ENCODE peak calls at places on chromosomes 12 and 14, in five cellular contexts. V, Q, A, I and C are unnamed samples.

GRCh38 chr12:6667559-6668210 is 4.8 kb upstream of the ING4 start:
- DNase-seq in Q (no peak), A (no peak), V (no peak), I (no peak), C (peak)

GRCh38 chr12:6182279-6182898 is 17.8 kb upstream of the CD9 start:
- DNase-seq in A (no peak), V (no peak), I (peak), Q (no peak), C (no peak)

GRCh38 chr14:100190126-100190525 is 30.7 kb upstream of the DEGS2 start:
- DNase-seq in V (no peak), I (no peak), A (no peak), Q (no peak), C (no peak)

GRCh38 chr12:546265-546919 is 86.7 kb downstream of the B4GALNT3 start:
- DNase-seq in Q (no peak), V (no peak), I (no peak), A (no peak), C (no peak)

GRCh38 chr12:46983959-46984833 is 95.2 kb upstream of the PCED1B start:
- DNase-seq in I (no peak), A (no peak), V (peak), Q (peak), C (peak)

GRCh38 chr12:68287106-68287505 is 33.7 kb upstream of the IL22 start:
- DNase-seq in I (no peak), V (no peak), A (no peak), Q (no peak), C (no peak)

GRCh38 chr12:127035011-127035879 is 1231.7 kb upstream of the TMEM132C start:
- DNase-seq in Q (no peak), V (no peak), I (no peak), A (no peak), C (no peak)

GRCh38 chr12:109952160-109952858 is 43.9 kb downstream of the GIT2 start:
- DNase-seq in V (no peak), Q (no peak), I (no peak), A (no peak), C (no peak)

GRCh38 chr14:20855652-20856291 is 35.4 kb upstream of the RNASE3 start:
- DNase-seq in Q (no peak), A (no peak), I (peak), V (peak), C (peak)

GRCh38 chr14:96734076-96734622 is 63.0 kb upstream of the VRK1 start:
- DNase-seq in Q (no peak), I (no peak), V (no peak), A (no peak), C (no peak)

GRCh38 chr14:100410056-100410565 is 87.0 kb downstream of the SLC25A47 start:
- DNase-seq in Q (no peak), V (no peak), A (no peak), I (no peak), C (no peak)

GRCh38 chr14:63130531-63130930 is 73.7 kb upstream of the RHOJ start:
- DNase-seq in I (no peak), A (no peak), V (no peak), Q (no peak), C (no peak)

GRCh38 chr12:113697646-113698504 is 226.2 kb upstream of the LHX5 start:
- DNase-seq in A (no peak), Q (no peak), V (no peak), I (no peak), C (no peak)

GRCh38 chr12:43501705-43502104 is 50.3 kb downstream of the ADAMTS20 start:
- DNase-seq in Q (peak), V (no peak), I (no peak), A (no peak), C (peak)

GRCh38 chr12:62006076-62006732 is 254.0 kb upstream of the USP15 start:
- DNase-seq in Q (no peak), V (peak), A (no peak), I (no peak), C (peak)

GRCh38 chr14:32372154-32372553 is 43.1 kb downstream of the AKAP6 start:
- DNase-seq in I (no peak), V (no peak), A (no peak), Q (peak), C (no peak)

GRCh38 chr14:91947196-91948184 is at the start of gene FBLN5:
- DNase-seq in V (no peak), Q (peak), A (no peak), I (peak), C (no peak)

GRCh38 chr14:77039285-77040058 is 11.0 kb upstream of the IRF2BPL start:
- DNase-seq in I (no peak), V (no peak), Q (no peak), A (no peak), C (no peak)

GRCh38 chr14:105163040-105163742 is 5.4 kb downstream of the JAG2 start:
- DNase-seq in I (no peak), Q (no peak), A (no peak), V (no peak), C (no peak)

GRCh38 chr12:107734139-107734538 is 26.8 kb downstream of the PRDM4 start:
- DNase-seq in A (no peak), I (no peak), Q (no peak), V (no peak), C (no peak)

GRCh38 chr14:54577977-54578376 is 11.0 kb downstream of the SAMD4A start:
- DNase-seq in I (no peak), V (no peak), A (no peak), Q (no peak), C (no peak)

GRCh38 chr12:75725505-75726120 is 214.2 kb upstream of the KRR1 start:
- DNase-seq in Q (no peak), V (no peak), I (no peak), A (no peak), C (peak)

GRCh38 chr12:53124352-53124723 is 21.1 kb downstream of the SOAT2 start:
- DNase-seq in I (no peak), Q (no peak), A (no peak), V (no peak), C (no peak)

GRCh38 chr12:31959051-31959700 is at the start of gene RESF1:
- DNase-seq in V (peak), A (peak), Q (peak), I (peak), C (peak)

GRCh38 chr12:121248611-121249010 is 38.7 kb downstream of the P2RX4 start:
- DNase-seq in V (no peak), A (no peak), I (peak), Q (no peak), C (no peak)

GRCh38 chr12:121391619-121392324 is 8.1 kb upstream of the RNF34 start:
- DNase-seq in I (no peak), Q (peak), V (no peak), A (no peak), C (no peak)

GRCh38 chr12:71160585-71160984 is 2.8 kb upstream of the TSPAN8 start:
- DNase-seq in Q (no peak), V (no peak), A (no peak), I (no peak), C (no peak)

GRCh38 chr14:33702293-33702692 is 248.6 kb downstream of the EGLN3 start:
- DNase-seq in I (no peak), Q (no peak), A (no peak), V (no peak), C (no peak)

GRCh38 chr12:4355150-4355842 is 24.2 kb downstream of the FGF23 start:
- DNase-seq in Q (no peak), I (no peak), A (no peak), V (no peak), C (no peak)

GRCh38 chr12:4353785-4354208 is 25.7 kb downstream of the FGF23 start:
- DNase-seq in V (no peak), Q (no peak), A (no peak), I (no peak), C (no peak)

GRCh38 chr12:4355843-4356327 is 23.6 kb downstream of the FGF23 start:
- DNase-seq in I (peak), A (no peak), Q (no peak), V (peak), C (peak)
- TF ChIP-seq CTCF in I (peak), A (no peak), Q (peak), V (peak), C (peak)

DNA sequence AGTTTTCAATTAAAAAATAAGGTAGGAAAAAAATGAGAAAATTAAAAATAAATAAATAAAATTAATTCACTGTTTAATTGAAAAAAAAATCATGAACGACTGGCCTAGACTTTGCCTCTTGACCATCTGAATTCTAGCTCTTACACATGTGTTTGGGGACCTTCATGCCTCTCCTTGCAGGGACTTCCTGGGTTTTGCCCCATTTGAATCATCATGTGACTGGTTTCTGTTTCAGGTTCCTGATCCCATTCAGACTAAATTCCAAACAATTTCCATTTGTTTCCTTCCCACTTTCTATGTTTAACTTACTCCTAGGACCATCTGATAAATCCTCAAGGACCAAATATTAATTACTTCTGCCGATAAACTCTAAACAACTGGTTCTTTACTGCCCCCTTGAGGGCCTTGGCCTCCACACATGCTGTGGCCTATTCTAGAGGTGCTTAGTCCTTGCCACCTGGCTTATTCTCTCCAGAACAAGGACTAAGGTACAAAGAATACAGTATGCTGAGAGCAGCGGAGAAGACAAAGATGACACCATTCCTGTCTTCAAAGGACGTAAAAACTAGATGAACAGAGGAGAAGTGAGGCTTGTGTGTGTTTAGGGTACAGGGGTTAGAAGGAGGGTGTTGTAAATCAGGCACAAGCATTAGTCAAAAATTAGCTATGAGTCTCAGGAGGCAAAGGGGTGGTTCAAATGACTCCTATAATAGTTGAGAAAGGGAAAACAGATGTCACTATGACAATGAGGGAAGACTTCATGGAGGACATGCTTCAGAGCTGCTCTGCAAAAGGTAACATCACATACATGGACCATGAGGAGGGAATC is 125.8 kb upstream of the AVPR1A start:
- DNase-seq in A (no peak), V (no peak), Q (no peak), I (no peak), C (peak)
- TF ChIP-seq CTCF in A (no peak), V (peak), Q (peak), I (peak), C (peak)

GRCh38 chr12:93895096-93895460 is 217.9 kb downstream of the CRADD start:
- DNase-seq in A (no peak), Q (no peak), V (no peak), I (no peak), C (no peak)
- TF ChIP-seq CTCF in A (no peak), Q (peak), V (no peak), I (no peak), C (no peak)

GRCh38 chr12:58710896-58711295 is 209.4 kb downstream of the LRIG3 start:
- DNase-seq in I (no peak), A (no peak), Q (no peak), V (no peak), C (no peak)

GRCh38 chr12:58711968-58712367 is 208.3 kb downstream of the LRIG3 start:
- DNase-seq in I (no peak), Q (peak), A (no peak), V (no peak), C (no peak)

DNA sequence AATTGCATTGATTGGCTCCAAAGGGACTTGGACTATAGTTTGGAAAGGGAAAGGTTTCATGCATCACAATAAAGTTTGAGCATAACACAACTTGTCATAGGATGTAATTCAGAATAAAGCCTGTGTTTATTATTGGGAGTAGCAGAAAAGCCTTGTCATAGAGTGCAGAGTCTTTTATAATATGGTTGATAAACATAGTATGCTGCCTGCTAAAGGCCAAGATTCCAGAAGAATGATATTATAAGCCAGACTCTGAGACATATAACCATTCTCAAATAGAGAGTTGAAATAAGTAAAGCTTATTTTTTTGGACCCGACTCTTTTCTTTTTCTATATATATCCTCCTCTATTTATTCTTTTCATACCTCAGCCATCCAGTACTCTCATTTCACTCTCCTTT is 207.3 kb downstream of the LRIG3 start:
- DNase-seq in Q (no peak), A (no peak), I (no peak), V (no peak), C (no peak)
- TF ChIP-seq CTCF in Q (no peak), A (no peak), I (no peak), V (no peak), C (no peak)

GRCh38 chr14:65604946-65605345 is 192.4 kb downstream of the FUT8 start:
- DNase-seq in A (no peak), V (no peak), Q (no peak), I (no peak), C (no peak)
- TF ChIP-seq CTCF in A (no peak), V (no peak), Q (peak), I (no peak), C (peak)

GRCh38 chr12:18158774-18159557 is 69.0 kb upstream of the RERGL start:
- DNase-seq in Q (no peak), V (no peak), A (no peak), I (no peak), C (no peak)
- TF ChIP-seq CTCF in Q (peak), V (peak), A (no peak), I (peak), C (peak)

GRCh38 chr12:48279601-48280000 is 71.1 kb downstream of the ZNF641 start:
- DNase-seq in V (no peak), I (no peak), Q (no peak), A (no peak), C (no peak)
- TF ChIP-seq CTCF in V (no peak), I (no peak), Q (no peak), A (no peak), C (no peak)

GRCh38 chr14:51160871-51161270 is 66.0 kb upstream of the TRIM9 start:
- DNase-seq in A (no peak), V (no peak), I (no peak), Q (no peak), C (no peak)

GRCh38 chr14:51155331-51155730 is 60.4 kb upstream of the TRIM9 start:
- DNase-seq in Q (no peak), I (no peak), A (no peak), V (no peak), C (no peak)

DNA sequence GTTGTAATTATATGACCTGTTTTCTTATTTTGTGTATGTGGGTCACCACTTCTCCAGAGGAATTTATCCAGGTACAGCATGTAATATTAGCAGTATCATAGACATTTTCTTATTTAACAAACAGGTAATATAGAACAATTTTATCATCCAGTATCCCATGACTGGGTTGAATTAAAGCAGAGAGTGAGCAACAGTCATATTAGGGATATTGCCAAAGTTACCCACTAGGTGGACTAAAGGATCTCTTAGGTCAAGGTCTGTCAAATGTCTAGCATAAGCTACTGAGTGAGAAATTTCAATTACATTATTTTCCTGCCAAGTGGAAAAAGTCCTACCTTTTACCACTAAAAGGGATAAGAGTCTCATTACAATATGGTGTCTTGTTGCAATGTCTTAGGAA is 62.1 kb upstream of the TRIM9 start:
- DNase-seq in V (peak), A (no peak), I (no peak), Q (no peak), C (peak)
- TF ChIP-seq CTCF in V (peak), A (no peak), I (no peak), Q (peak), C (peak)